ENCODE peak calls at places on chromosome 12, in eight cellular contexts. T, B, E, C, D, M, Q and S are unnamed samples.

GRCh38 chr12:64685076-64685475 is 74.1 kb downstream of the GNS start:
- DNase-seq in Q (no peak), C (no peak), T (no peak), M (no peak), B (no peak), E (no peak), D (no peak), S (no peak)

GRCh38 chr12:122203301-122203967 is at the start of gene B3GNT4:
- DNase-seq in T (peak; percentile 79), E (peak; percentile 67), B (no peak), M (no peak), C (peak; percentile 69), Q (peak; percentile 29), D (peak; percentile 83), S (peak; percentile 80)

GRCh38 chr12:90899456-90900182 is 55.4 kb downstream of the CCER1 start:
- DNase-seq in Q (no peak), E (no peak), D (no peak), M (no peak), B (peak; percentile 39), C (no peak), T (no peak), S (no peak)

GRCh38 chr12:114004402-114004801 is 38.3 kb upstream of the RBM19 start:
- DNase-seq in T (no peak), M (no peak), B (no peak), C (no peak), D (no peak), E (no peak), Q (no peak), S (no peak)

GRCh38 chr12:1117970-1118563 is 127.0 kb downstream of the ERC1 start:
- DNase-seq in Q (peak; percentile 38), C (peak; percentile 57), M (peak; percentile 73), T (peak; percentile 76), D (peak; percentile 71), E (peak; percentile 66), B (peak; percentile 52), S (peak; percentile 85)

GRCh38 chr12:3480744-3481143 is 10.3 kb upstream of the PRMT8 start:
- DNase-seq in B (no peak), E (no peak), D (no peak), M (no peak), C (no peak), T (no peak), Q (no peak), S (no peak)

GRCh38 chr12:39341761-39342160 is 101.2 kb downstream of the KIF21A start:
- DNase-seq in Q (no peak), E (no peak), T (no peak), B (no peak), D (no peak), C (no peak), M (no peak), S (no peak)

GRCh38 chr12:116236986-116237385 is 40.5 kb downstream of the MED13L start:
- DNase-seq in D (no peak), E (no peak), T (peak; percentile 29), M (no peak), B (no peak), C (no peak), Q (no peak), S (no peak)

GRCh38 chr12:102314821-102315220 is 117.2 kb upstream of the PMCH start:
- DNase-seq in M (no peak), C (no peak), B (no peak), Q (no peak), D (no peak), T (no peak), E (no peak), S (no peak)

GRCh38 chr12:109725321-109726105 is 11.9 kb downstream of the FAM222A start:
- DNase-seq in M (no peak), C (no peak), Q (no peak), B (no peak), T (peak; percentile 57), D (no peak), E (no peak), S (no peak)

GRCh38 chr12:80332827-80333226 is 111.2 kb upstream of the PTPRQ start:
- DNase-seq in C (no peak), M (no peak), D (no peak), Q (no peak), E (no peak), B (no peak), T (no peak), S (no peak)

GRCh38 chr12:43277630-43278267 is 274.3 kb downstream of the ADAMTS20 start:
- DNase-seq in B (no peak), Q (no peak), T (no peak), M (peak; percentile 46), D (no peak), E (no peak), C (no peak), S (peak; percentile 25)

GRCh38 chr12:3421191-3421590 is 69.8 kb upstream of the PRMT8 start:
- DNase-seq in C (no peak), Q (no peak), M (no peak), E (no peak), D (no peak), T (no peak), B (no peak), S (no peak)

GRCh38 chr12:108482717-108483212 is 32.3 kb upstream of the FICD start:
- DNase-seq in T (no peak), Q (no peak), D (no peak), E (no peak), B (no peak), M (peak; percentile 77), C (no peak), S (no peak)

GRCh38 chr12:43252585-43252984 is 299.4 kb downstream of the ADAMTS20 start:
- DNase-seq in Q (no peak), B (no peak), D (no peak), E (no peak), T (no peak), M (no peak), C (no peak), S (no peak)

GRCh38 chr12:132246997-132247717 is 82.2 kb downstream of the GALNT9 start:
- DNase-seq in D (no peak), M (no peak), B (no peak), C (no peak), T (no peak), Q (no peak), E (no peak), S (no peak)

GRCh38 chr12:120849765-120850164 is 54.4 kb downstream of the SPPL3 start:
- DNase-seq in T (no peak), C (no peak), B (peak; percentile 42), M (peak; percentile 33), E (no peak), D (no peak), Q (no peak), S (peak; percentile 32)

GRCh38 chr12:132239796-132240668 is 89.4 kb downstream of the GALNT9 start:
- DNase-seq in C (no peak), B (no peak), Q (no peak), D (no peak), M (no peak), T (no peak), E (no peak), S (no peak)

GRCh38 chr12:116066381-116067230 is 210.9 kb downstream of the MED13L start:
- DNase-seq in M (peak; percentile 46), D (peak; percentile 26), C (peak; percentile 30), Q (peak; percentile 18), B (peak; percentile 29), T (peak; percentile 63), E (no peak), S (peak; percentile 61)

GRCh38 chr12:106783515-106783914 is 9.0 kb downstream of the RIC8B start:
- DNase-seq in D (no peak), T (no peak), M (no peak), B (no peak), Q (no peak), E (no peak), C (no peak), S (no peak)

GRCh38 chr12:122880155-122880605 is 15.7 kb downstream of the VPS37B start:
- DNase-seq in E (no peak), Q (no peak), D (no peak), M (no peak), C (no peak), B (no peak), T (no peak), S (no peak)

GRCh38 chr12:57888407-57889157 is 42.1 kb upstream of the CTDSP2 start:
- DNase-seq in M (peak; percentile 89), B (peak; percentile 73), C (no peak), T (peak; percentile 66), D (peak; percentile 84), Q (peak; percentile 2), E (peak; percentile 83), S (peak; percentile 66)

GRCh38 chr12:58925111-58925732 is 4.9 kb upstream of the LRIG3 start:
- DNase-seq in E (no peak), B (no peak), Q (no peak), T (no peak), D (peak; percentile 47), C (no peak), M (no peak), S (peak; percentile 59)

GRCh38 chr12:109994262-109995175 is 1.6 kb downstream of the GIT2 start:
- DNase-seq in C (no peak), T (no peak), E (no peak), Q (no peak), M (no peak), B (no peak), D (no peak), S (no peak)

GRCh38 chr12:110304061-110304551 is 23.1 kb downstream of the ATP2A2 start:
- DNase-seq in C (no peak), Q (no peak), B (peak; percentile 69), E (no peak), M (no peak), T (no peak), D (no peak), S (no peak)

GRCh38 chr12:85835810-85836715 is at the start of gene RASSF9:
- DNase-seq in C (no peak), M (peak; percentile 88), B (peak; percentile 45), Q (no peak), D (peak; percentile 40), T (peak; percentile 18), E (no peak), S (peak; percentile 70)